ENCODE peak calls at places on chromosomes 2 and 18, in seven cellular contexts. E is neural progenitor cell, O is upper lobe of right lung, C is brain microvascular endothelial cell, J is gastrocnemius medialis, G is tibial nerve, R is SK-N-SH. Q is an unnamed sample.

GRCh38 chr2:7203056-7203467 is 285.9 kb downstream of the RNF144A start:
- DNase-seq in E (peak; percentile 71), J (no peak), G (peak; percentile 62), O (no peak), C (peak; percentile 62), R (peak; percentile 71), Q (no peak)

GRCh38 chr18:76350134-76351025 is 144.7 kb downstream of the ZNF516 start:
- DNase-seq in G (no peak), R (no peak), J (no peak), E (no peak), O (peak; percentile 66), C (no peak), Q (no peak)

GRCh38 chr2:148877403-148877740 is 2.3 kb downstream of the KIF5C start:
- DNase-seq in C (no peak), O (no peak), G (no peak), J (no peak), R (no peak), E (no peak), Q (no peak)

GRCh38 chr2:59770651-59771050 is 782.8 kb downstream of the BCL11A start:
- DNase-seq in C (no peak), E (no peak), G (no peak), O (no peak), J (no peak), R (no peak), Q (no peak)

GRCh38 chr2:479505-480161 is 191.7 kb upstream of the ALKAL2 start:
- DNase-seq in G (no peak), O (no peak), J (no peak), C (no peak), R (no peak), E (no peak), Q (no peak)

GRCh38 chr2:134231296-134231964 is 22.4 kb upstream of the MGAT5 start:
- DNase-seq in J (no peak), C (no peak), E (no peak), R (no peak), G (no peak), O (no peak), Q (no peak)

GRCh38 chr2:57878573-57878910 is 168.1 kb upstream of the VRK2 start:
- DNase-seq in E (no peak), R (no peak), C (no peak), G (no peak), O (no peak), J (no peak), Q (no peak)

GRCh38 chr18:30999887-31000628 is 42.5 kb downstream of the DSC3 start:
- DNase-seq in O (no peak), G (no peak), E (peak; percentile 41), C (no peak), R (no peak), J (no peak), Q (no peak)

GRCh38 chr2:14189929-14190328 is 442.6 kb upstream of the LRATD1 start:
- DNase-seq in O (no peak), E (no peak), J (no peak), G (no peak), C (peak; percentile 64), R (no peak), Q (no peak)

GRCh38 chr2:147232225-147232669 is 612.6 kb upstream of the ACVR2A start:
- DNase-seq in E (no peak), J (peak; percentile 40), C (no peak), R (no peak), O (no peak), G (no peak), Q (no peak)

GRCh38 chr2:108377815-108378630 is at the start of gene SULT1C4:
- DNase-seq in R (peak; percentile 70), E (peak; percentile 76), C (peak; percentile 19), G (peak; percentile 22), J (no peak), O (no peak), Q (peak; percentile 20)

GRCh38 chr2:213834331-213834730 is 550.1 kb downstream of the SPAG16 start:
- DNase-seq in J (no peak), R (no peak), G (no peak), E (no peak), O (no peak), C (peak; percentile 58), Q (no peak)

GRCh38 chr18:66495844-66496243 is 108.0 kb downstream of the CDH19 start:
- DNase-seq in R (peak; percentile 26), O (peak; percentile 63), E (peak; percentile 87), C (peak; percentile 2), J (no peak), G (peak; percentile 32), Q (no peak)

GRCh38 chr2:159737292-159737916 is 25.1 kb downstream of the MARCHF7 start:
- DNase-seq in G (no peak), O (no peak), E (no peak), J (no peak), C (no peak), R (no peak), Q (no peak)

GRCh38 chr2:232353660-232354059 is 24.9 kb upstream of the ALPP start:
- DNase-seq in E (no peak), J (no peak), G (no peak), R (no peak), C (no peak), O (peak; percentile 3), Q (no peak)
- H3K27me3 ChIP-seq in E (no peaks in the 10 kb centered on the region), J (peaks cover 39% of the 10 kb centered on the region), G (peaks cover 56% of the 10 kb centered on the region), R (peaks cover 49% of the 10 kb centered on the region), C (peaks cover 51% of the 10 kb centered on the region), O (peaks cover 56% of the 10 kb centered on the region), Q (peaks cover 14% of the 10 kb centered on the region)

GRCh38 chr2:188645982-188646381 is 328.2 kb upstream of the COL3A1 start:
- DNase-seq in C (peak; percentile 18), O (no peak), R (no peak), G (no peak), E (no peak), J (no peak), Q (no peak)
- TF ChIP-seq CTCF in C (no peak), O (no peak), R (no peak), G (no peak), E (no peak), J (no peak), Q (no peak)

GRCh38 chr2:161373939-161374338 is 42.2 kb upstream of the TBR1 start:
- DNase-seq in R (no peak), C (peak; percentile 38), G (no peak), O (no peak), E (no peak), J (no peak), Q (no peak)

GRCh38 chr2:161371869-161372268 is 44.2 kb upstream of the TBR1 start:
- DNase-seq in J (no peak), G (no peak), E (no peak), R (no peak), O (no peak), C (no peak), Q (no peak)

GRCh38 chr2:161370981-161371380 is 45.1 kb upstream of the TBR1 start:
- DNase-seq in O (no peak), J (no peak), C (no peak), G (no peak), R (no peak), E (no peak), Q (no peak)

GRCh38 chr2:161367675-161368074 is 48.4 kb upstream of the TBR1 start:
- DNase-seq in E (no peak), O (no peak), R (no peak), J (no peak), C (no peak), G (no peak), Q (no peak)

GRCh38 chr2:161369311-161369710 is 46.8 kb upstream of the TBR1 start:
- DNase-seq in J (no peak), C (no peak), E (no peak), G (no peak), R (no peak), O (no peak), Q (no peak)
- H3K27me3 ChIP-seq in J (no peaks in the 10 kb centered on the region), C (no peaks in the 10 kb centered on the region), E (no peaks in the 10 kb centered on the region), G (no peaks in the 10 kb centered on the region), R (no peaks in the 10 kb centered on the region), O (no peaks in the 10 kb centered on the region), Q (no peaks in the 10 kb centered on the region)

GRCh38 chr2:77398970-77399369 is 123.2 kb downstream of the LRRTM4 start:
- DNase-seq in R (no peak), E (no peak), G (no peak), J (no peak), O (no peak), C (no peak), Q (no peak)
- TF ChIP-seq CTCF in R (no peak), E (peak; percentile 13), G (no peak), J (no peak), O (no peak), C (no peak), Q (no peak)

DNA sequence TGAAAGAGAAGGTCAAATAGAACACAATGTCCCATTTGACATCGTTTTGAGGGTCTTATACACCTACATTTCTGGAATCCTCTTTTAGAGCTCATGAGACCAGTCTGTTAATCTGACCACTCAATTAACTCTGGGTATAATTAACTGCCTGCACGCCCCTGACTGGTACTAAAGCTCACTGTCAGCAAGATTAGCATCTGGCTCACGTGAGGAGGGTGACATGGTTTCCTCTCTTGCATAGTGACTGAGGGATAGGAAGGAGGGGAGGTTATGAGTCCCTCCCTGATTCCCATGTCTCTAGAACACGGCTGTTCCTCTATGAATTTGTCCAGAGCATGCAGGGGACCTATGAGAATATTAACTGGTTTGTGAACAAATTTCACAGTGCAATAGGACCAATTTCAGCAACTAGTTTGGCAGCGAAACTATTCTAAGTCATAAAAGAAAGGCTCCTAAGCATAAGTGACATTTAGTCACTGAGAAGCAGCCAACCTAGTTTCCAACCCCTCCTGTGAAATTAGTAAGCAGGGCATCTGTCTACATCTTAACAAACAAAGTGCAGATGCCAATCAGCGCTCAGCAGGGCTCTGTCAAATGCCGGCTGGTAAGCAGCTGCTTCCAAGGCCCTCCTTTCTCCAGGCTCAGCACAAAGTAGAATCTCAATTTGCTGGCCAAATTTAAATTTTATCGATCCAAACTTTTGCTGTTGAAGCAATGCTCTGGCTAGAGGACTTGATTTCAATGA is 124.5 kb downstream of the ICOS start:
- DNase-seq in E (peak; percentile 57), G (no peak), R (peak; percentile 27), J (no peak), O (no peak), C (no peak), Q (no peak)
- H3K27me3 ChIP-seq in E (no peaks in the 10 kb centered on the region), G (no peaks in the 10 kb centered on the region), R (no peaks in the 10 kb centered on the region), J (no peaks in the 10 kb centered on the region), O (peaks cover 7% of the 10 kb centered on the region), C (no peaks in the 10 kb centered on the region), Q (no peaks in the 10 kb centered on the region)

GRCh38 chr2:143128681-143129580 is at the start of gene ARHGAP15:
- DNase-seq in R (no peak), J (no peak), O (no peak), G (no peak), C (no peak), E (no peak), Q (no peak)
- TF ChIP-seq CTCF in R (no peak), J (no peak), O (no peak), G (no peak), C (no peak), E (no peak), Q (no peak)

Q was measured in breast epithelium.